ENCODE peak calls at places on chromosomes 12 and 14, in four cellular contexts. One of them, this sample, is unnamed.
A peak's percentile ranks its signal among the peaks of the same experiment; 100 is the strongest.

GRCh38 chr14:105315211-105315721 is 718 bp downstream of the PACS2 start:
- DNase-seq in CD8-positive, alpha-beta memory T cell: peak; percentile 43
- DNase-seq in OCI-LY7: peak; percentile 63
- DNase-seq in cardiac muscle cell: peak; percentile 36
- DNase-seq in this sample: peak; percentile 27

GRCh38 chr12:65269603-65270002 is 8.9 kb upstream of the MSRB3 start:
- DNase-seq in OCI-LY7: no peak
- DNase-seq in cardiac muscle cell: peak; percentile 11
- DNase-seq in CD8-positive, alpha-beta memory T cell: no peak
- DNase-seq in this sample: no peak

GRCh38 chr12:57230381-57231155 is 1.1 kb downstream of the SHMT2 start:
- DNase-seq in cardiac muscle cell: no peak
- DNase-seq in CD8-positive, alpha-beta memory T cell: no peak
- DNase-seq in OCI-LY7: no peak
- DNase-seq in this sample: no peak

GRCh38 chr12:40225984-40226602 is 1.3 kb downstream of the LRRK2 start:
- DNase-seq in CD8-positive, alpha-beta memory T cell: no peak
- DNase-seq in OCI-LY7: peak; percentile 95
- DNase-seq in cardiac muscle cell: no peak
- DNase-seq in this sample: no peak

GRCh38 chr14:21300892-21301291 is 21.0 kb downstream of the RPGRIP1 start:
- DNase-seq in OCI-LY7: peak; percentile 51
- DNase-seq in CD8-positive, alpha-beta memory T cell: peak; percentile 10
- DNase-seq in cardiac muscle cell: no peak
- DNase-seq in this sample: no peak

GRCh38 chr12:3097186-3097804 is 20.1 kb downstream of the TSPAN9 start:
- DNase-seq in cardiac muscle cell: peak; percentile 94
- DNase-seq in CD8-positive, alpha-beta memory T cell: no peak
- DNase-seq in OCI-LY7: no peak
- DNase-seq in this sample: no peak

GRCh38 chr14:30227871-30228270 is 300.2 kb upstream of the PRKD1 start:
- DNase-seq in cardiac muscle cell: peak; percentile 63
- DNase-seq in OCI-LY7: no peak
- DNase-seq in CD8-positive, alpha-beta memory T cell: no peak
- DNase-seq in this sample: no peak

GRCh38 chr12:49346659-49347306 is at the start of gene DNAJC22:
- DNase-seq in cardiac muscle cell: peak; percentile 42
- DNase-seq in CD8-positive, alpha-beta memory T cell: no peak
- DNase-seq in OCI-LY7: peak; percentile 47
- DNase-seq in this sample: no peak

GRCh38 chr14:28949503-28949902 is 182.9 kb downstream of the FOXG1 start:
- DNase-seq in cardiac muscle cell: no peak
- DNase-seq in CD8-positive, alpha-beta memory T cell: no peak
- DNase-seq in OCI-LY7: no peak
- DNase-seq in this sample: no peak

GRCh38 chr12:50477241-50477832 is 27.4 kb upstream of the DIP2B start:
- DNase-seq in cardiac muscle cell: no peak
- DNase-seq in CD8-positive, alpha-beta memory T cell: no peak
- DNase-seq in OCI-LY7: no peak
- DNase-seq in this sample: no peak

GRCh38 chr12:121334513-121335343 is 17.5 kb downstream of the ANAPC5 start:
- DNase-seq in CD8-positive, alpha-beta memory T cell: no peak
- DNase-seq in cardiac muscle cell: peak; percentile 84
- DNase-seq in OCI-LY7: peak; percentile 76
- DNase-seq in this sample: peak; percentile 46

GRCh38 chr12:90959538-90960139 is 4.7 kb upstream of the CCER1 start:
- DNase-seq in cardiac muscle cell: peak; percentile 72
- DNase-seq in OCI-LY7: peak; percentile 46
- DNase-seq in CD8-positive, alpha-beta memory T cell: no peak
- DNase-seq in this sample: peak; percentile 39

GRCh38 chr12:31523306-31523705 is 67.6 kb downstream of the DENND5B start:
- DNase-seq in OCI-LY7: no peak
- DNase-seq in CD8-positive, alpha-beta memory T cell: no peak
- DNase-seq in cardiac muscle cell: no peak
- DNase-seq in this sample: no peak

GRCh38 chr12:66129934-66130266 is 650 bp downstream of the LLPH start:
- DNase-seq in CD8-positive, alpha-beta memory T cell: no peak
- DNase-seq in OCI-LY7: no peak
- DNase-seq in cardiac muscle cell: peak; percentile 36
- DNase-seq in this sample: no peak

GRCh38 chr12:127785535-127785934 is 481.4 kb upstream of the TMEM132C start:
- DNase-seq in cardiac muscle cell: no peak
- DNase-seq in CD8-positive, alpha-beta memory T cell: no peak
- DNase-seq in OCI-LY7: no peak
- DNase-seq in this sample: no peak

GRCh38 chr14:65131176-65131765 is 29.0 kb upstream of the MAX start:
- DNase-seq in cardiac muscle cell: no peak
- DNase-seq in CD8-positive, alpha-beta memory T cell: no peak
- DNase-seq in OCI-LY7: no peak
- DNase-seq in this sample: peak; percentile 27

GRCh38 chr14:94051115-94051514 is 25.0 kb downstream of the OTUB2 start:
- DNase-seq in OCI-LY7: peak; percentile 22
- DNase-seq in cardiac muscle cell: peak; percentile 66
- DNase-seq in CD8-positive, alpha-beta memory T cell: no peak
- DNase-seq in this sample: no peak

GRCh38 chr12:42652048-42652447 is 62.5 kb upstream of the PRICKLE1 start:
- DNase-seq in cardiac muscle cell: no peak
- DNase-seq in OCI-LY7: no peak
- DNase-seq in CD8-positive, alpha-beta memory T cell: no peak
- DNase-seq in this sample: no peak

GRCh38 chr14:104302794-104303405 is 164.5 kb downstream of the KIF26A start:
- DNase-seq in cardiac muscle cell: no peak
- DNase-seq in CD8-positive, alpha-beta memory T cell: no peak
- DNase-seq in OCI-LY7: no peak
- DNase-seq in this sample: no peak

GRCh38 chr12:33825442-33825841 is 196.9 kb upstream of the ALG10 start:
- DNase-seq in cardiac muscle cell: no peak
- DNase-seq in OCI-LY7: no peak
- DNase-seq in CD8-positive, alpha-beta memory T cell: no peak
- DNase-seq in this sample: no peak

GRCh38 chr12:132665149-132665491 is 22.0 kb downstream of the POLE start:
- DNase-seq in cardiac muscle cell: no peak
- DNase-seq in OCI-LY7: no peak
- DNase-seq in CD8-positive, alpha-beta memory T cell: no peak
- DNase-seq in this sample: no peak
- H3K36me3 ChIP-seq in cardiac muscle cell: peaks cover 40% of the 10 kb centered on the region
- H3K36me3 ChIP-seq in OCI-LY7: peaks cover 100% of the 10 kb centered on the region
- H3K36me3 ChIP-seq in CD8-positive, alpha-beta memory T cell: peaks cover 6% of the 10 kb centered on the region
- H3K36me3 ChIP-seq in this sample: peaks cover 67% of the 10 kb centered on the region

DNA sequence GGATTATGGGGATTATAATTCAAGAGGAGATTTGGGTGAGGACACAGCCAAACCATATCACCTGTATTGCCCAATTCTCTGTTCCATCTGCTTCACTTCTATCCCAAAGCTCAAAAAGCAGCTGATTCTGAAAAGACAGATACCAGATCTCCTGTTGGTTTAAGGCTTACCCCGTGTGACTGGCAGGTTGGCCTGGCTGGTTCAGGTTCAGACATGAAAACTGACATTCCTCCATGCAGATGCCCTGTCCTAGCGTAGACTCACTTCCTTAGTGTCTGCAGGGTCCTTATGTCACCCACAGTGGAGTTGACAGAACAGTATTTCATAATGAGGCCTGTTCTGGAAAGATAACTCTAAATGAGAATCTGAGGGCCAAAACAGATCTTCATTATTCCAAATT is 61.1 kb upstream of the FLRT2 start:
- DNase-seq in OCI-LY7: no peak
- DNase-seq in CD8-positive, alpha-beta memory T cell: no peak
- DNase-seq in cardiac muscle cell: no peak
- DNase-seq in this sample: no peak
- H3K27ac ChIP-seq in OCI-LY7: no peak overlapping the region
- H3K27ac ChIP-seq in CD8-positive, alpha-beta memory T cell: no peak overlapping the region
- H3K27ac ChIP-seq in cardiac muscle cell: no peak overlapping the region
- H3K27ac ChIP-seq in this sample: no peak overlapping the region

GRCh38 chr12:17416748-17417147 is 673.2 kb downstream of the RERGL start:
- DNase-seq in OCI-LY7: no peak
- DNase-seq in cardiac muscle cell: no peak
- DNase-seq in CD8-positive, alpha-beta memory T cell: no peak
- DNase-seq in this sample: no peak

DNA sequence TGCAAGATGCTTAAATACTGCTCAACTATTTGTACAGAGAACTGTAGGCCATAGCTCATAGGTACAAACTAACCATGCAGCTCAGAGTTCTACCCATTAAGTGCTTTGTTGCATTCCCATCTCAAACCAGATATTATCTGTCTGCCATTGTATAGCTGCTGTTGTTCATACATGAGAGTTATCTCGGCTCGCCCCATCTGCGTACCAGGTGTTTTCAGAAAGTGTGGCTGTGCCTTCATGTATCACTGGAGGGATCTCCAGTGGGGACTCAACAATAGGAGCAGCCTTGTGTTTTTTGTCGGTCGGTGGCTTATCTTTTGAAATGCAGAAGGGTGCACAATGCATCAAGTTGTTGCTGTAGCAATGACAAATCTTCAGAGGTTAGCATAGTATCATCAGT is 678.3 kb downstream of the RERGL start:
- DNase-seq in cardiac muscle cell: no peak
- DNase-seq in CD8-positive, alpha-beta memory T cell: no peak
- DNase-seq in OCI-LY7: no peak
- DNase-seq in this sample: no peak
- H3K36me3 ChIP-seq in cardiac muscle cell: no peaks in the 10 kb centered on the region
- H3K36me3 ChIP-seq in CD8-positive, alpha-beta memory T cell: no peaks in the 10 kb centered on the region
- H3K36me3 ChIP-seq in OCI-LY7: no peaks in the 10 kb centered on the region
- H3K36me3 ChIP-seq in this sample: no peaks in the 10 kb centered on the region

GRCh38 chr14:68364823-68365222 is 428.0 kb downstream of the ZFP36L1 start:
- DNase-seq in cardiac muscle cell: no peak
- DNase-seq in OCI-LY7: no peak
- DNase-seq in CD8-positive, alpha-beta memory T cell: no peak
- DNase-seq in this sample: no peak

GRCh38 chr14:68363401-68363800 is 429.5 kb downstream of the ZFP36L1 start:
- DNase-seq in cardiac muscle cell: no peak
- DNase-seq in CD8-positive, alpha-beta memory T cell: no peak
- DNase-seq in OCI-LY7: peak; percentile 62
- DNase-seq in this sample: peak; percentile 13

GRCh38 chr14:68365228-68365627 is 427.6 kb downstream of the ZFP36L1 start:
- DNase-seq in cardiac muscle cell: peak; percentile 27
- DNase-seq in OCI-LY7: no peak
- DNase-seq in CD8-positive, alpha-beta memory T cell: no peak
- DNase-seq in this sample: peak; percentile 8

GRCh38 chr14:68362841-68363240 is 430.0 kb downstream of the ZFP36L1 start:
- DNase-seq in OCI-LY7: peak; percentile 58
- DNase-seq in cardiac muscle cell: no peak
- DNase-seq in CD8-positive, alpha-beta memory T cell: no peak
- DNase-seq in this sample: no peak

DNA sequence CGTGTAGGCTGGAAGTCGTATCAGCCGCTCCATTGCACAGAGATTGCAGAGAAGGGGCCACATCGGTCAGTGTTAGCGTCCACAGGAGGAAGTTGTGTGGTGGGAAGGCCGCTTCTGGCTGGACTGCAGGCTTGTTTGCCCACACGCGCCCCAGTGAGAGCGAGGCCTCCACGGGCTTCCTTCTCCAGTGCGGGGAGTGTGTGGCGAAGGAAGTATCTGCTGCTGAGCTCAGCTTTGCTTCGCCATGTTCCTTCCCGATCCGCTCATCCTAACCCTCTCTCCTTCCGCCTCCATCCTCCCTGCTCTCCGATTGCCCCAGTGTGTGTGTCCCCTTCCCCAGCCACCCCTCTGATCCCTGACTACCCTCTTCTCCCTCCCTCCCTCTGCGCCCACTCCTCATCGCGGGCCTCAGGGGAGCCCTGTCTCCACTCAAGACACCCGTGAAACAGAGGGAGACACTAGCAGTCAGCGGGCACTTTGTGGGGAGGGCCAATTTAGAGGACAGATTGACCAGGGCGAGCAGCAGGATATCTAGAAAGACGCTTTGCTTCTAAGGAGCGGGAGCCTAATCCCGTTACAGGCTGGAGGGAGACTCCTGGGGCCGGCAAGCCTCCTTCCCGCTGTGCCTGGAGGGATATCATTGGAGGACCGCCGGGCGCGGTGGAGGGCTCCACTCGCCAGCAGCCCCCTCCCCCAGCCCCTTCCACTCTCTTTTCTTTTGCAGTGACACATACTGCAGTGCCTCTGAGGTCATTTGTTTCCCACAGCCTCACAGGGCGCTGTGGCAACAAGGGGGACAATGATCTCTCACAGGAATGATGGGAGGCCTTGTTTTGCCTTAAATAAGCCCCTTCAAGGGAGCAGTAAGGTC is 428.8 kb downstream of the ZFP36L1 start:
- DNase-seq in OCI-LY7: no peak
- DNase-seq in CD8-positive, alpha-beta memory T cell: no peak
- DNase-seq in cardiac muscle cell: peak; percentile 36
- DNase-seq in this sample: no peak
- H3K27ac ChIP-seq in OCI-LY7: peak overlapping the region; percentile 34
- H3K27ac ChIP-seq in CD8-positive, alpha-beta memory T cell: no peak overlapping the region
- H3K27ac ChIP-seq in cardiac muscle cell: peak overlapping the region; percentile 72
- H3K27ac ChIP-seq in this sample: peak overlapping the region; percentile 80

GRCh38 chr12:45930369-45930768 is 60.0 kb downstream of the SCAF11 start:
- DNase-seq in cardiac muscle cell: no peak
- DNase-seq in CD8-positive, alpha-beta memory T cell: no peak
- DNase-seq in OCI-LY7: no peak
- DNase-seq in this sample: no peak

GRCh38 chr12:45933504-45933903 is 56.9 kb downstream of the SCAF11 start:
- DNase-seq in OCI-LY7: no peak
- DNase-seq in CD8-positive, alpha-beta memory T cell: no peak
- DNase-seq in cardiac muscle cell: no peak
- DNase-seq in this sample: no peak

GRCh38 chr12:45928309-45928708 is 62.1 kb downstream of the SCAF11 start:
- DNase-seq in CD8-positive, alpha-beta memory T cell: no peak
- DNase-seq in cardiac muscle cell: no peak
- DNase-seq in OCI-LY7: no peak
- DNase-seq in this sample: no peak
- H3K36me3 ChIP-seq in CD8-positive, alpha-beta memory T cell: peaks cover 34% of the 10 kb centered on the region
- H3K36me3 ChIP-seq in cardiac muscle cell: peaks cover 75% of the 10 kb centered on the region
- H3K36me3 ChIP-seq in OCI-LY7: peaks cover 98% of the 10 kb centered on the region
- H3K36me3 ChIP-seq in this sample: peaks cover 44% of the 10 kb centered on the region

GRCh38 chr12:14630793-14631192 is 63.1 kb upstream of the PLBD1 start:
- DNase-seq in OCI-LY7: no peak
- DNase-seq in cardiac muscle cell: no peak
- DNase-seq in CD8-positive, alpha-beta memory T cell: no peak
- DNase-seq in this sample: no peak
- H3K27ac ChIP-seq in OCI-LY7: no peak overlapping the region
- H3K27ac ChIP-seq in cardiac muscle cell: no peak overlapping the region
- H3K27ac ChIP-seq in CD8-positive, alpha-beta memory T cell: no peak overlapping the region
- H3K27ac ChIP-seq in this sample: no peak overlapping the region

This sample was measured in HCT116.